ENCODE peak calls at places on chromosomes 6 and 20, in four cellular contexts. One of them, this sample, is unnamed.

GRCh38 chr6:71394001-71394432 is 105.4 kb downstream of the OGFRL1 start:
- DNase-seq in tibial artery: no peak
- DNase-seq in HL-60: no peak
- DNase-seq in heart right ventricle: no peak
- DNase-seq in this sample: no peak

GRCh38 chr6:169700296-169700695 is 1.5 kb downstream of the WDR27 start:
- DNase-seq in heart right ventricle: no peak
- DNase-seq in HL-60: peak
- DNase-seq in tibial artery: no peak
- DNase-seq in this sample: no peak

GRCh38 chr20:14142964-14143627 is 147.8 kb downstream of the MACROD2 start:
- DNase-seq in heart right ventricle: no peak
- DNase-seq in HL-60: no peak
- DNase-seq in tibial artery: no peak
- DNase-seq in this sample: no peak

GRCh38 chr6:48388045-48388444 is 277.0 kb upstream of the PTCHD4 start:
- DNase-seq in tibial artery: no peak
- DNase-seq in HL-60: no peak
- DNase-seq in heart right ventricle: no peak
- DNase-seq in this sample: no peak

GRCh38 chr6:44257753-44258324 is 511 bp upstream of the SLC35B2 start:
- DNase-seq in heart right ventricle: no peak
- DNase-seq in tibial artery: no peak
- DNase-seq in HL-60: no peak
- DNase-seq in this sample: no peak

GRCh38 chr6:116536216-116536621 is 9.3 kb downstream of the TRAPPC3L start:
- DNase-seq in tibial artery: no peak
- DNase-seq in heart right ventricle: peak
- DNase-seq in HL-60: peak
- DNase-seq in this sample: no peak

GRCh38 chr20:17933711-17934110 is 34.9 kb downstream of the SNX5 start:
- DNase-seq in HL-60: no peak
- DNase-seq in heart right ventricle: no peak
- DNase-seq in tibial artery: no peak
- DNase-seq in this sample: no peak

GRCh38 chr6:102686461-102686860 is 1293.0 kb downstream of the GRIK2 start:
- DNase-seq in tibial artery: no peak
- DNase-seq in HL-60: no peak
- DNase-seq in heart right ventricle: no peak
- DNase-seq in this sample: no peak

GRCh38 chr6:159969204-159969912 is 476 bp downstream of the IGF2R start:
- DNase-seq in heart right ventricle: no peak
- DNase-seq in HL-60: no peak
- DNase-seq in tibial artery: no peak
- DNase-seq in this sample: no peak

GRCh38 chr20:5548112-5548511 is 202.1 kb upstream of the SHLD1 start:
- DNase-seq in HL-60: no peak
- DNase-seq in heart right ventricle: no peak
- DNase-seq in tibial artery: no peak
- DNase-seq in this sample: no peak

GRCh38 chr20:58228103-58228483 is 360 bp downstream of the ANKRD60 start:
- DNase-seq in HL-60: no peak
- DNase-seq in tibial artery: no peak
- DNase-seq in heart right ventricle: no peak
- DNase-seq in this sample: no peak

GRCh38 chr6:137743493-137743892 is 123.6 kb upstream of the TNFAIP3 start:
- DNase-seq in HL-60: no peak
- DNase-seq in tibial artery: no peak
- DNase-seq in heart right ventricle: no peak
- DNase-seq in this sample: no peak

GRCh38 chr20:37651932-37652331 is 41.9 kb upstream of the CTNNBL1 start:
- DNase-seq in HL-60: no peak
- DNase-seq in tibial artery: no peak
- DNase-seq in heart right ventricle: peak
- DNase-seq in this sample: no peak

GRCh38 chr20:8662433-8662954 is 406.4 kb upstream of the PLCB4 start:
- DNase-seq in tibial artery: no peak
- DNase-seq in HL-60: no peak
- DNase-seq in heart right ventricle: no peak
- DNase-seq in this sample: no peak

GRCh38 chr6:130000526-130001228 is 17.7 kb upstream of the L3MBTL3 start:
- DNase-seq in tibial artery: no peak
- DNase-seq in heart right ventricle: no peak
- DNase-seq in HL-60: no peak
- DNase-seq in this sample: no peak

GRCh38 chr6:66965227-66965626 is 1258.2 kb upstream of the EYS start:
- DNase-seq in HL-60: no peak
- DNase-seq in tibial artery: no peak
- DNase-seq in heart right ventricle: no peak
- DNase-seq in this sample: no peak

GRCh38 chr20:23419995-23420901 is 1.0 kb downstream of the NAPB start:
- DNase-seq in tibial artery: no peak
- DNase-seq in HL-60: peak
- DNase-seq in heart right ventricle: no peak
- DNase-seq in this sample: no peak

GRCh38 chr6:18216411-18216810 is 47.9 kb downstream of the DEK start:
- DNase-seq in tibial artery: no peak
- DNase-seq in HL-60: no peak
- DNase-seq in heart right ventricle: no peak
- DNase-seq in this sample: no peak

GRCh38 chr6:43803783-43804549 is 34.0 kb downstream of the VEGFA start:
- DNase-seq in heart right ventricle: no peak
- DNase-seq in HL-60: no peak
- DNase-seq in tibial artery: no peak
- DNase-seq in this sample: no peak

GRCh38 chr6:101666256-101666655 is 272.7 kb downstream of the GRIK2 start:
- DNase-seq in heart right ventricle: no peak
- DNase-seq in tibial artery: no peak
- DNase-seq in HL-60: no peak
- DNase-seq in this sample: no peak

GRCh38 chr6:163599136-163599535 is 184.6 kb downstream of the QKI start:
- DNase-seq in tibial artery: no peak
- DNase-seq in HL-60: no peak
- DNase-seq in heart right ventricle: no peak
- DNase-seq in this sample: no peak

GRCh38 chr20:58092353-58092752 is 136.1 kb downstream of the ANKRD60 start:
- DNase-seq in tibial artery: no peak
- DNase-seq in HL-60: no peak
- DNase-seq in heart right ventricle: no peak
- DNase-seq in this sample: peak

GRCh38 chr6:157233686-157234085 is 89.6 kb downstream of the TMEM242 start:
- DNase-seq in heart right ventricle: no peak
- DNase-seq in tibial artery: no peak
- DNase-seq in HL-60: no peak
- DNase-seq in this sample: peak

GRCh38 chr6:152232494-152233151 is 404.5 kb downstream of the SYNE1 start:
- DNase-seq in tibial artery: no peak
- DNase-seq in heart right ventricle: no peak
- DNase-seq in HL-60: no peak
- DNase-seq in this sample: no peak

GRCh38 chr6:111732390-111732789 is 126.7 kb upstream of the TRAF3IP2 start:
- DNase-seq in HL-60: no peak
- DNase-seq in heart right ventricle: no peak
- DNase-seq in tibial artery: no peak
- DNase-seq in this sample: no peak

GRCh38 chr6:100664274-100665040 is 199.7 kb upstream of the SIM1 start:
- DNase-seq in tibial artery: no peak
- DNase-seq in HL-60: no peak
- DNase-seq in heart right ventricle: no peak
- DNase-seq in this sample: no peak

GRCh38 chr6:20362623-20363022 is 39.1 kb upstream of the E2F3 start:
- DNase-seq in tibial artery: no peak
- DNase-seq in heart right ventricle: no peak
- DNase-seq in HL-60: no peak
- DNase-seq in this sample: no peak

GRCh38 chr20:44118185-44119034 is 68.6 kb downstream of the JPH2 start:
- DNase-seq in HL-60: no peak
- DNase-seq in tibial artery: no peak
- DNase-seq in heart right ventricle: no peak
- DNase-seq in this sample: peak

GRCh38 chr6:164021589-164022290 is 607.2 kb downstream of the QKI start:
- DNase-seq in tibial artery: no peak
- DNase-seq in HL-60: no peak
- DNase-seq in heart right ventricle: no peak
- DNase-seq in this sample: no peak

GRCh38 chr6:159170999-159171712 is 2.0 kb downstream of the FNDC1 start:
- DNase-seq in tibial artery: peak
- DNase-seq in HL-60: no peak
- DNase-seq in heart right ventricle: no peak
- DNase-seq in this sample: no peak

GRCh38 chr6:42091718-42092023 is 41.3 kb downstream of the TAF8 start:
- DNase-seq in tibial artery: no peak
- DNase-seq in heart right ventricle: no peak
- DNase-seq in HL-60: no peak
- DNase-seq in this sample: no peak

GRCh38 chr6:8435093-8435844 is at the start of gene SLC35B3:
- DNase-seq in heart right ventricle: peak
- DNase-seq in HL-60: peak
- DNase-seq in tibial artery: peak
- DNase-seq in this sample: peak

GRCh38 chr20:1817577-1818211 is 77.5 kb upstream of the SIRPA start:
- DNase-seq in HL-60: no peak
- DNase-seq in heart right ventricle: no peak
- DNase-seq in tibial artery: no peak
- DNase-seq in this sample: peak

GRCh38 chr6:158762787-158763439 is 56.3 kb downstream of the EZR start:
- DNase-seq in HL-60: no peak
- DNase-seq in heart right ventricle: no peak
- DNase-seq in tibial artery: no peak
- DNase-seq in this sample: peak

GRCh38 chr6:36984581-36985383 is 1.2 kb downstream of the MTCH1 start:
- DNase-seq in HL-60: no peak
- DNase-seq in tibial artery: peak
- DNase-seq in heart right ventricle: peak
- DNase-seq in this sample: no peak

GRCh38 chr6:123016431-123017110 is 20.5 kb downstream of the CLVS2 start:
- DNase-seq in heart right ventricle: no peak
- DNase-seq in tibial artery: no peak
- DNase-seq in HL-60: no peak
- DNase-seq in this sample: no peak

GRCh38 chr6:125658125-125658524 is 91.3 kb upstream of the HEY2 start:
- DNase-seq in HL-60: no peak
- DNase-seq in tibial artery: no peak
- DNase-seq in heart right ventricle: no peak
- DNase-seq in this sample: no peak
- H3K27ac ChIP-seq in HL-60: no peak
- H3K27ac ChIP-seq in tibial artery: no peak
- H3K27ac ChIP-seq in heart right ventricle: no peak
- H3K27ac ChIP-seq in this sample: no peak

GRCh38 chr6:39314273-39314790 is at the start of gene KCNK17:
- DNase-seq in heart right ventricle: no peak
- DNase-seq in HL-60: no peak
- DNase-seq in tibial artery: no peak
- DNase-seq in this sample: no peak

GRCh38 chr6:39310542-39310941 is 3.7 kb downstream of the KCNK17 start:
- DNase-seq in HL-60: no peak
- DNase-seq in tibial artery: no peak
- DNase-seq in heart right ventricle: no peak
- DNase-seq in this sample: no peak

GRCh38 chr6:39309942-39310531 is 4.2 kb downstream of the KCNK17 start:
- DNase-seq in HL-60: peak
- DNase-seq in tibial artery: peak
- DNase-seq in heart right ventricle: peak
- DNase-seq in this sample: no peak

GRCh38 chr6:39313526-39314272 is 520 bp downstream of the KCNK17 start:
- DNase-seq in HL-60: no peak
- DNase-seq in heart right ventricle: no peak
- DNase-seq in tibial artery: no peak
- DNase-seq in this sample: no peak

GRCh38 chr6:39312912-39313525 is 1.2 kb downstream of the KCNK17 start:
- DNase-seq in tibial artery: no peak
- DNase-seq in HL-60: no peak
- DNase-seq in heart right ventricle: no peak
- DNase-seq in this sample: no peak
- H3K4me3 ChIP-seq in tibial artery: peak
- H3K4me3 ChIP-seq in HL-60: no peak
- H3K4me3 ChIP-seq in heart right ventricle: peak
- H3K4me3 ChIP-seq in this sample: peak

DNA sequence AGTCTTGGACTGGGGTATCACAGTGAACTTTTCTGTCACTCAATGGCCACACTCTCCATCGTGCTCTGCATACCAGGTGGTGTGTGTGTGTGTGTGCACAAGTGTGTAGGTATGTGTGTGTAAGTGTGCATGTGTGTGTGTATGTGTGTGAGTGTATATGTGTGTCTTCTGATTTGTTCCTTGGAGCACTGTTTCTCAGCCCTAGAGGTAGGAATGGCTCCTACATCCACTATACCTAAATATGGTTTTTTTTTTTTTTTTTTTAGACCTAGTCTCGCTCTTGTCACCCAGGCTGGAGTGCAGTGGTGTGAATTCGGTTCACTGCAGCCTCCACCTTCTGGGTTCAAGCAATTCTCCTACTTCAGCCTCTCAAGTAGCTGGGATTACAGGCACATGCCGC is 236.6 kb downstream of the PHF3 start:
- DNase-seq in tibial artery: no peak
- DNase-seq in HL-60: no peak
- DNase-seq in heart right ventricle: no peak
- DNase-seq in this sample: no peak
- TF ChIP-seq CTCF in tibial artery: no peak
- TF ChIP-seq CTCF in HL-60: no peak
- TF ChIP-seq CTCF in heart right ventricle: no peak
- TF ChIP-seq CTCF in this sample: no peak

GRCh38 chr6:146902846-146903245 is 301.4 kb upstream of the STXBP5 start:
- DNase-seq in HL-60: no peak
- DNase-seq in tibial artery: no peak
- DNase-seq in heart right ventricle: no peak
- DNase-seq in this sample: no peak

GRCh38 chr6:146901940-146902816 is 302.0 kb upstream of the STXBP5 start:
- DNase-seq in heart right ventricle: no peak
- DNase-seq in HL-60: no peak
- DNase-seq in tibial artery: no peak
- DNase-seq in this sample: no peak

GRCh38 chr6:146908786-146909185 is 295.4 kb upstream of the STXBP5 start:
- DNase-seq in tibial artery: no peak
- DNase-seq in heart right ventricle: no peak
- DNase-seq in HL-60: no peak
- DNase-seq in this sample: no peak

GRCh38 chr6:146904596-146904995 is 299.6 kb upstream of the STXBP5 start:
- DNase-seq in tibial artery: no peak
- DNase-seq in heart right ventricle: no peak
- DNase-seq in HL-60: no peak
- DNase-seq in this sample: no peak

DNA sequence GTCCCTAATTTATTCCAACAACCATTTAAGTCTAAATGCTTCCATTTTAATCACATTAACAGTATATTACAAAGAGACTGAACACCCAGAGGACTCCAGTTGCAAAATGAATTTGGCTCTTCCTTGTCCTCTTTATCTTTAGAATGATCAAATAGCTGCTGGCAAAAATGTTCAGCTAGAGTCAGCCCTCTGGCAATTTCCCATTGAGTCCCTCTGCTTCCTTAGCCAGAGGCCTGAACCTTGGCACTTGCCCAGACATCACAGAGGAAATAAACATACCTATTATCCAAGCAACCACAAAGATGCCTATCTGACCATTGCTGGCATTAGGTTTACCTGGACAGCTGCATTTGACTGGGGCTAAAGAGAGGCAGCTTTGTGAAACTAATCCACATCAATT is 298.9 kb upstream of the STXBP5 start:
- DNase-seq in tibial artery: peak
- DNase-seq in HL-60: no peak
- DNase-seq in heart right ventricle: no peak
- DNase-seq in this sample: no peak
- H3K27ac ChIP-seq in tibial artery: no peak
- H3K27ac ChIP-seq in HL-60: no peak
- H3K27ac ChIP-seq in heart right ventricle: no peak
- H3K27ac ChIP-seq in this sample: no peak

This sample was measured in coronary artery.